ENCODE peak calls at places on chromosomes 11 and 22, in five cellular contexts. One of them, this sample, is unnamed.

GRCh38 chr11:86740628-86741488 is 59.5 kb upstream of the PRSS23 start:
- DNase-seq in CD4-positive, CD25-positive, alpha-beta regulatory T cell: no peak
- DNase-seq in GM23338: peak; percentile 66
- DNase-seq in DND-41: no peak
- DNase-seq in right lobe of liver: no peak
- DNase-seq in this sample: no peak

GRCh38 chr11:74288161-74288560 is 23.3 kb downstream of the P4HA3 start:
- DNase-seq in CD4-positive, CD25-positive, alpha-beta regulatory T cell: no peak
- DNase-seq in GM23338: no peak
- DNase-seq in DND-41: no peak
- DNase-seq in right lobe of liver: no peak
- DNase-seq in this sample: no peak

GRCh38 chr22:45925811-45926351 is 51.1 kb downstream of the WNT7B start:
- DNase-seq in CD4-positive, CD25-positive, alpha-beta regulatory T cell: no peak
- DNase-seq in GM23338: no peak
- DNase-seq in DND-41: no peak
- DNase-seq in right lobe of liver: no peak
- DNase-seq in this sample: no peak

GRCh38 chr11:102630598-102631448 is 5.7 kb upstream of the MMP20 start:
- DNase-seq in CD4-positive, CD25-positive, alpha-beta regulatory T cell: no peak
- DNase-seq in GM23338: no peak
- DNase-seq in DND-41: no peak
- DNase-seq in right lobe of liver: peak; percentile 66
- DNase-seq in this sample: no peak

GRCh38 chr11:3087821-3088800 is 30.9 kb upstream of the CARS1 start:
- DNase-seq in CD4-positive, CD25-positive, alpha-beta regulatory T cell: no peak
- DNase-seq in GM23338: no peak
- DNase-seq in DND-41: no peak
- DNase-seq in right lobe of liver: no peak
- DNase-seq in this sample: no peak

GRCh38 chr11:27497284-27497866 is 9.2 kb downstream of the LIN7C start:
- DNase-seq in CD4-positive, CD25-positive, alpha-beta regulatory T cell: no peak
- DNase-seq in GM23338: peak; percentile 17
- DNase-seq in DND-41: no peak
- DNase-seq in right lobe of liver: no peak
- DNase-seq in this sample: no peak

GRCh38 chr22:41589260-41589600 is 410 bp downstream of the PMM1 start:
- DNase-seq in CD4-positive, CD25-positive, alpha-beta regulatory T cell: no peak
- DNase-seq in GM23338: peak; percentile 60
- DNase-seq in DND-41: peak; percentile 46
- DNase-seq in right lobe of liver: no peak
- DNase-seq in this sample: no peak

GRCh38 chr11:101428918-101429317 is 154.9 kb downstream of the TRPC6 start:
- DNase-seq in CD4-positive, CD25-positive, alpha-beta regulatory T cell: no peak
- DNase-seq in GM23338: peak; percentile 74
- DNase-seq in DND-41: no peak
- DNase-seq in right lobe of liver: no peak
- DNase-seq in this sample: no peak

GRCh38 chr11:9859491-9860305 is 195.8 kb downstream of the SWAP70 start:
- DNase-seq in CD4-positive, CD25-positive, alpha-beta regulatory T cell: no peak
- DNase-seq in GM23338: no peak
- DNase-seq in DND-41: no peak
- DNase-seq in right lobe of liver: no peak
- DNase-seq in this sample: no peak

GRCh38 chr11:45335434-45335833 is 49.3 kb upstream of the SYT13 start:
- DNase-seq in CD4-positive, CD25-positive, alpha-beta regulatory T cell: no peak
- DNase-seq in GM23338: no peak
- DNase-seq in DND-41: no peak
- DNase-seq in right lobe of liver: no peak
- DNase-seq in this sample: no peak

GRCh38 chr11:38867338-38867737 is 2269.3 kb upstream of the RAG2 start:
- DNase-seq in CD4-positive, CD25-positive, alpha-beta regulatory T cell: no peak
- DNase-seq in GM23338: no peak
- DNase-seq in DND-41: no peak
- DNase-seq in right lobe of liver: no peak
- DNase-seq in this sample: no peak

GRCh38 chr11:132142102-132142501 is 771.7 kb downstream of the NTM start:
- DNase-seq in CD4-positive, CD25-positive, alpha-beta regulatory T cell: no peak
- DNase-seq in GM23338: no peak
- DNase-seq in DND-41: no peak
- DNase-seq in right lobe of liver: no peak
- DNase-seq in this sample: no peak

GRCh38 chr11:107590460-107591097 is 368 bp upstream of the ELMOD1 start:
- DNase-seq in CD4-positive, CD25-positive, alpha-beta regulatory T cell: no peak
- DNase-seq in GM23338: peak; percentile 42
- DNase-seq in DND-41: no peak
- DNase-seq in right lobe of liver: no peak
- DNase-seq in this sample: peak; percentile 32

GRCh38 chr22:39434721-39435120 is 22.1 kb upstream of the MGAT3 start:
- DNase-seq in CD4-positive, CD25-positive, alpha-beta regulatory T cell: no peak
- DNase-seq in GM23338: no peak
- DNase-seq in DND-41: no peak
- DNase-seq in right lobe of liver: peak; percentile 39
- DNase-seq in this sample: no peak
- H3K27ac ChIP-seq in CD4-positive, CD25-positive, alpha-beta regulatory T cell: no peak overlapping the region
- H3K27ac ChIP-seq in GM23338: no peak overlapping the region
- H3K27ac ChIP-seq in DND-41: no peak overlapping the region
- H3K27ac ChIP-seq in right lobe of liver: no peak overlapping the region
- H3K27ac ChIP-seq in this sample: no peak overlapping the region

DNA sequence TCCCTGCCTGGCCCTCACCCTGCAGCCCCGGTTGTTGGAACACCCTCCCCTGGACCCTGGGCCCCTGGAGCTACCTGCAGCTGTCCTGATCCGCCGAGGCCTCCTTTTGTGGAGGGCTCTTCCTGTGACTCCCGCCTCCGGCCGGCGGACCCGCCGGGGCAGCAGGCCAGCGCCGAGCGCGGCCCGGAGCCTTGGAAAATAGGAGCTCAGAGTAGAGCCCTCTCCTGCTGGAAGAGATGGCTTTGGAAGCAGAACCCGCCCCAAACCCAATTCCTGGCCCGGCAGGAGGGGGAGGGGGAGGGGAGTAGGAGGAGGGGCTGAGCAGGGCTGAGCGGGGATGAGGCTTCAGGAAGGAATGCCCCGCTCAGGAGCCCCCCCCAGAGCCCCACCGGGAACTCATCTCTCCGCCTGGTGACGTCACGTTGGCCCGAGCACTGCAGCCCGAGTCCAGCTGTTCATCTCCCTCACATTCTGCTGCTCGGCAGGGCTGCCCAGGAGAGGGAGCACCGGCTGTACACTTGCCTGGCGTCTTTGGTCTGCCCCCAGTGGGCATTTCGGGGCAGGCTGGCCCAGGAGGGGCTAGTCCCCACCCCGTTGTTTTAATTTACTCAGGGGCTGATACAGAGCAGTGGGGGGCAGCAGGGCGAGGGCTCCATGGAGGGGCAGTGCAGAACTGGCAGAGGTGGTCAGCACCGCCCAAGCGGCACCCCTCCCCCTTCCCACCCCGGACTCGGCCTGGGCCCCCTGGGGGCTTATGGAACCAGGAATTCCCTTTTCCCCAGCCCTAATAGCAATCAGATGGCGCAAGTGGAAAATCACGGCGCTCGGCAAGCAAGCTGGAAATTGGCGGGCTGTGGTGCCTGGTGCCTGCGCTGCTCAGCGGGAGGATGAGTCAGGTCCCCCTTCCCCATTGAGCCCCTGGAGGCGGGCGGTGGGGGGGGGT is at the start of gene MRGPRF:
- DNase-seq in CD4-positive, CD25-positive, alpha-beta regulatory T cell: no peak
- DNase-seq in GM23338: peak; percentile 66
- DNase-seq in DND-41: no peak
- DNase-seq in right lobe of liver: peak; percentile 57
- DNase-seq in this sample: no peak
- H3K27ac ChIP-seq in CD4-positive, CD25-positive, alpha-beta regulatory T cell: no peak within 1 kb of the TSS
- H3K27ac ChIP-seq in GM23338: no peak within 1 kb of the TSS
- H3K27ac ChIP-seq in DND-41: no peak within 1 kb of the TSS
- H3K27ac ChIP-seq in right lobe of liver: peak within 1 kb of the TSS; percentile 31
- H3K27ac ChIP-seq in this sample: no peak within 1 kb of the TSS

DNA sequence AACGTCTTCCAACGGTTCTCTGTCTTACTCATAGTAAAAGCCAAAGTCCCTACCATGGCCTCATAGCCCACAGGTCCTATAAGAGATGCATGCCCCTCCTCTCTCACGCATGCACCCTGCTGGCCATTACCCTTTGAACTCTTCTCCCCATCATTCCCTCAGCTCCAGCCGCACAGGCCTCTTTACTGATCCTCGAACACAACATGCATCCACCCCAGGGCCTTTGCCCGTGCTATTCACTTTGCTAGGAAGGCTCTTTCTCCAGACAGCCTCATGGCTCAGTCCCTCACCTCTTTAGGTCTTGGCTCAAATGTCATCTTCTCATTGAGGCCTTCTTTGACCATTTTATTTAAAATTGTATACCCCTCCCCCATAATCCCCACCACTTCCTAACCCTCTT is 7.5 kb downstream of the AP1B1 start:
- DNase-seq in CD4-positive, CD25-positive, alpha-beta regulatory T cell: no peak
- DNase-seq in GM23338: no peak
- DNase-seq in DND-41: no peak
- DNase-seq in right lobe of liver: no peak
- DNase-seq in this sample: no peak
- H3K27ac ChIP-seq in CD4-positive, CD25-positive, alpha-beta regulatory T cell: no peak overlapping the region
- H3K27ac ChIP-seq in GM23338: no peak overlapping the region
- H3K27ac ChIP-seq in DND-41: no peak overlapping the region
- H3K27ac ChIP-seq in right lobe of liver: no peak overlapping the region
- H3K27ac ChIP-seq in this sample: no peak overlapping the region

GRCh38 chr11:103806130-103806900 is 230.1 kb upstream of the DDI1 start:
- DNase-seq in CD4-positive, CD25-positive, alpha-beta regulatory T cell: no peak
- DNase-seq in GM23338: no peak
- DNase-seq in DND-41: no peak
- DNase-seq in right lobe of liver: no peak
- DNase-seq in this sample: no peak

GRCh38 chr11:103808246-103808645 is 228.2 kb upstream of the DDI1 start:
- DNase-seq in CD4-positive, CD25-positive, alpha-beta regulatory T cell: no peak
- DNase-seq in GM23338: no peak
- DNase-seq in DND-41: no peak
- DNase-seq in right lobe of liver: no peak
- DNase-seq in this sample: no peak

GRCh38 chr11:103807806-103808205 is 228.6 kb upstream of the DDI1 start:
- DNase-seq in CD4-positive, CD25-positive, alpha-beta regulatory T cell: no peak
- DNase-seq in GM23338: no peak
- DNase-seq in DND-41: no peak
- DNase-seq in right lobe of liver: no peak
- DNase-seq in this sample: no peak

GRCh38 chr11:103803062-103803461 is 233.4 kb upstream of the DDI1 start:
- DNase-seq in CD4-positive, CD25-positive, alpha-beta regulatory T cell: no peak
- DNase-seq in GM23338: no peak
- DNase-seq in DND-41: no peak
- DNase-seq in right lobe of liver: no peak
- DNase-seq in this sample: no peak

DNA sequence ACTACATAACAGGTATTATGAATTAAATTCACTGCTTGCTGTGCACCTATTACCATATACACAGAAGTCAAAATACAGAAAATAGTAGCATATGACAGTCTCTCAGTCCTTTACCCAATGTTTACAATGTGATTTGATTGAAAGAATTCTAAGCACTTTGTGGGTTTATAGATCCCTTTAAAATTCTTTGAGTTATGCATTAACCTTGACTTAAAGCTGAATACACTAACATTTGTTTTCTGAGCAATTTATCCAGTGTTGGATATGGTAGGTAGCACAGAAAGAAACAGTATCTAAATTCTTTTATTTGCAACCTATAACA is 230.8 kb upstream of the DDI1 start:
- DNase-seq in CD4-positive, CD25-positive, alpha-beta regulatory T cell: no peak
- DNase-seq in GM23338: no peak
- DNase-seq in DND-41: no peak
- DNase-seq in right lobe of liver: no peak
- DNase-seq in this sample: no peak
- H3K27ac ChIP-seq in CD4-positive, CD25-positive, alpha-beta regulatory T cell: no peak overlapping the region
- H3K27ac ChIP-seq in GM23338: no peak overlapping the region
- H3K27ac ChIP-seq in DND-41: no peak overlapping the region
- H3K27ac ChIP-seq in right lobe of liver: no peak overlapping the region
- H3K27ac ChIP-seq in this sample: no peak overlapping the region

DNA sequence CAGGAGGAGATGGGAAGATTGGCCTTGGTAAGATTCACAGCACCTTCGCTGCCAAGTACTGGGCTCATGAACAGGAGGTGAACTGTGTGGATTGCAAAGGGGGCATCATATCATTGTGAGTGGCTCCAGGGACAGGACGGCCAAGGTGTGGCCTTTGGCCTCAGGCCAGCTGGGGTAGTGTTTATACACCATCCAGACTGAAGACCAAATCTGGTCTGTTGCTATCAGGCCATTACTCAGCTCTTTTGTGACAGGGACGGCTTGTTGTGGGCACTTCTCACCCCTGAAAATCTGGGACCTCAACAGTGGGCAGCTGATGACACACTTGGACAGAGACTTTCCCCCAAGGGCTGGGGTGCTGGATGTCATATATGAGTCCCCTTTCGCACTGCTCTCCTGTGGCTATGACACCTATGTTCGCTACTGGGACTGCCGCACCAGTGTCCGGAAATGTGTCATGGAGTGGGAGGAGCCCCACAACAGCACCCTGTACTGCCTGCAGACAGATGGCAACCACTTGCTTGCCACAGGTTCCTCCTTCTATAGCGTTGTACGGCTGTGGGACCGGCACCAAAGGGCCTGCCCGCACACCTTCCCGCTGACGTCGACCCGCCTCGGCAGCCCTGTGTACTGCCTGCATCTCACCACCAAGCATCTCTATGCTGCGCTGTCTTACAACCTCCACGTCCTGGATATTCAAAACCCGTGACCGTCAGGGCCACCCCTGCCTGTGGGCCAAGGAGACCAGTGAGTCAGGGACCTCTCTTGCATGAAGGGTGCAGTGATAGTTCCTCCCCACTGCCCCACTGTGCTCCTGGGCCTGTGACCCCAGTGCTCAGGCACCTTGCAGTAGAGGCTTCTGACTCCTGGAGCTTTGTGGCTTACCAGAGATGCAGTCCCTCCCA is 83.6 kb downstream of the BCR start:
- DNase-seq in CD4-positive, CD25-positive, alpha-beta regulatory T cell: no peak
- DNase-seq in GM23338: no peak
- DNase-seq in DND-41: no peak
- DNase-seq in right lobe of liver: no peak
- DNase-seq in this sample: peak; percentile 35
- H3K27ac ChIP-seq in CD4-positive, CD25-positive, alpha-beta regulatory T cell: no peak overlapping the region
- H3K27ac ChIP-seq in GM23338: no peak overlapping the region
- H3K27ac ChIP-seq in DND-41: no peak overlapping the region
- H3K27ac ChIP-seq in right lobe of liver: peak overlapping the region; percentile 81
- H3K27ac ChIP-seq in this sample: peak overlapping the region; percentile 33

GRCh38 chr11:64994318-64994717 is 2.5 kb downstream of the BATF2 start:
- DNase-seq in CD4-positive, CD25-positive, alpha-beta regulatory T cell: no peak
- DNase-seq in GM23338: no peak
- DNase-seq in DND-41: no peak
- DNase-seq in right lobe of liver: no peak
- DNase-seq in this sample: no peak
- H3K27ac ChIP-seq in CD4-positive, CD25-positive, alpha-beta regulatory T cell: no peak overlapping the region
- H3K27ac ChIP-seq in GM23338: no peak overlapping the region
- H3K27ac ChIP-seq in DND-41: no peak overlapping the region
- H3K27ac ChIP-seq in right lobe of liver: no peak overlapping the region
- H3K27ac ChIP-seq in this sample: no peak overlapping the region

GRCh38 chr22:35972559-35972958 is 56.1 kb downstream of the RBFOX2 start:
- DNase-seq in CD4-positive, CD25-positive, alpha-beta regulatory T cell: no peak
- DNase-seq in GM23338: no peak
- DNase-seq in DND-41: no peak
- DNase-seq in right lobe of liver: no peak
- DNase-seq in this sample: no peak
- H3K27ac ChIP-seq in CD4-positive, CD25-positive, alpha-beta regulatory T cell: no peak overlapping the region
- H3K27ac ChIP-seq in GM23338: no peak overlapping the region
- H3K27ac ChIP-seq in DND-41: no peak overlapping the region
- H3K27ac ChIP-seq in right lobe of liver: no peak overlapping the region
- H3K27ac ChIP-seq in this sample: no peak overlapping the region

GRCh38 chr22:25754527-25755202 is 12.7 kb downstream of the MYO18B start:
- DNase-seq in CD4-positive, CD25-positive, alpha-beta regulatory T cell: no peak
- DNase-seq in GM23338: no peak
- DNase-seq in DND-41: no peak
- DNase-seq in right lobe of liver: no peak
- DNase-seq in this sample: no peak
- H3K27ac ChIP-seq in CD4-positive, CD25-positive, alpha-beta regulatory T cell: no peak overlapping the region
- H3K27ac ChIP-seq in GM23338: no peak overlapping the region
- H3K27ac ChIP-seq in DND-41: no peak overlapping the region
- H3K27ac ChIP-seq in right lobe of liver: no peak overlapping the region
- H3K27ac ChIP-seq in this sample: no peak overlapping the region

This sample was measured in CD4-positive, alpha-beta memory T cell.